ENCODE peak calls at places on chromosomes 7 and 10, in ten cellular contexts. One of them, this sample, is unnamed.

GRCh38 chr10:127736222-127736914 is 617 bp upstream of the FOXI2 start:
- DNase-seq in A549: no peak
- DNase-seq in hepatic stellate cell: no peak
- DNase-seq in non-pigmented ciliary epithelial cell: no peak
- DNase-seq in left lung: no peak
- DNase-seq in GM13977: no peak
- DNase-seq in stimulated activated CD4-positive, alpha-beta T cell treated with anti-CD3 and anti-CD28 coated beads, Interleukin-2, amount 100 ng/mL, for 24 hours: no peak
- DNase-seq in naive thymus-derived CD8-positive, alpha-beta T cell: no peak
- DNase-seq in prostate gland: no peak
- DNase-seq in activated CD4-positive, alpha-beta T cell treated with anti-CD3 and anti-CD28 coated beads, Interleukin-2, amount 10 ng/mL, durations not matched to agents 7 days and 5 days: no peak
- DNase-seq in this sample: no peak

GRCh38 chr7:134690614-134691504 is 44.2 kb downstream of the BPGM start:
- DNase-seq in stimulated activated CD4-positive, alpha-beta T cell treated with anti-CD3 and anti-CD28 coated beads, Interleukin-2, amount 100 ng/mL, for 24 hours: no peak
- DNase-seq in prostate gland: no peak
- DNase-seq in GM13977: no peak
- DNase-seq in activated CD4-positive, alpha-beta T cell treated with anti-CD3 and anti-CD28 coated beads, Interleukin-2, amount 10 ng/mL, durations not matched to agents 7 days and 5 days: no peak
- DNase-seq in naive thymus-derived CD8-positive, alpha-beta T cell: no peak
- DNase-seq in left lung: no peak
- DNase-seq in hepatic stellate cell: no peak
- DNase-seq in A549: no peak
- DNase-seq in non-pigmented ciliary epithelial cell: no peak
- DNase-seq in this sample: no peak

GRCh38 chr7:130734525-130735272 is 692 bp upstream of the KLF14 start:
- DNase-seq in naive thymus-derived CD8-positive, alpha-beta T cell: no peak
- DNase-seq in activated CD4-positive, alpha-beta T cell treated with anti-CD3 and anti-CD28 coated beads, Interleukin-2, amount 10 ng/mL, durations not matched to agents 7 days and 5 days: no peak
- DNase-seq in hepatic stellate cell: no peak
- DNase-seq in non-pigmented ciliary epithelial cell: no peak
- DNase-seq in A549: no peak
- DNase-seq in GM13977: peak; percentile 23
- DNase-seq in left lung: no peak
- DNase-seq in prostate gland: no peak
- DNase-seq in stimulated activated CD4-positive, alpha-beta T cell treated with anti-CD3 and anti-CD28 coated beads, Interleukin-2, amount 100 ng/mL, for 24 hours: no peak
- DNase-seq in this sample: no peak

GRCh38 chr10:103227416-103227815 is 18.3 kb upstream of the RPEL1 start:
- DNase-seq in prostate gland: no peak
- DNase-seq in activated CD4-positive, alpha-beta T cell treated with anti-CD3 and anti-CD28 coated beads, Interleukin-2, amount 10 ng/mL, durations not matched to agents 7 days and 5 days: no peak
- DNase-seq in stimulated activated CD4-positive, alpha-beta T cell treated with anti-CD3 and anti-CD28 coated beads, Interleukin-2, amount 100 ng/mL, for 24 hours: no peak
- DNase-seq in GM13977: no peak
- DNase-seq in hepatic stellate cell: no peak
- DNase-seq in left lung: no peak
- DNase-seq in A549: no peak
- DNase-seq in non-pigmented ciliary epithelial cell: no peak
- DNase-seq in naive thymus-derived CD8-positive, alpha-beta T cell: no peak
- DNase-seq in this sample: no peak

GRCh38 chr10:692682-693351 is 3.3 kb upstream of the DIP2C start:
- DNase-seq in A549: no peak
- DNase-seq in GM13977: no peak
- DNase-seq in prostate gland: no peak
- DNase-seq in stimulated activated CD4-positive, alpha-beta T cell treated with anti-CD3 and anti-CD28 coated beads, Interleukin-2, amount 100 ng/mL, for 24 hours: no peak
- DNase-seq in hepatic stellate cell: no peak
- DNase-seq in activated CD4-positive, alpha-beta T cell treated with anti-CD3 and anti-CD28 coated beads, Interleukin-2, amount 10 ng/mL, durations not matched to agents 7 days and 5 days: no peak
- DNase-seq in left lung: no peak
- DNase-seq in naive thymus-derived CD8-positive, alpha-beta T cell: no peak
- DNase-seq in non-pigmented ciliary epithelial cell: no peak
- DNase-seq in this sample: no peak

GRCh38 chr7:37320840-37321468 is 127.7 kb downstream of the ELMO1 start:
- DNase-seq in activated CD4-positive, alpha-beta T cell treated with anti-CD3 and anti-CD28 coated beads, Interleukin-2, amount 10 ng/mL, durations not matched to agents 7 days and 5 days: no peak
- DNase-seq in stimulated activated CD4-positive, alpha-beta T cell treated with anti-CD3 and anti-CD28 coated beads, Interleukin-2, amount 100 ng/mL, for 24 hours: no peak
- DNase-seq in hepatic stellate cell: no peak
- DNase-seq in non-pigmented ciliary epithelial cell: no peak
- DNase-seq in GM13977: no peak
- DNase-seq in prostate gland: no peak
- DNase-seq in A549: peak; percentile 25
- DNase-seq in left lung: no peak
- DNase-seq in naive thymus-derived CD8-positive, alpha-beta T cell: no peak
- DNase-seq in this sample: no peak

GRCh38 chr7:102044984-102045673 is 227.7 kb downstream of the CUX1 start:
- DNase-seq in non-pigmented ciliary epithelial cell: peak; percentile 34
- DNase-seq in hepatic stellate cell: peak; percentile 54
- DNase-seq in A549: no peak
- DNase-seq in left lung: peak; percentile 69
- DNase-seq in activated CD4-positive, alpha-beta T cell treated with anti-CD3 and anti-CD28 coated beads, Interleukin-2, amount 10 ng/mL, durations not matched to agents 7 days and 5 days: no peak
- DNase-seq in prostate gland: no peak
- DNase-seq in GM13977: no peak
- DNase-seq in naive thymus-derived CD8-positive, alpha-beta T cell: no peak
- DNase-seq in stimulated activated CD4-positive, alpha-beta T cell treated with anti-CD3 and anti-CD28 coated beads, Interleukin-2, amount 100 ng/mL, for 24 hours: no peak
- DNase-seq in this sample: peak; percentile 23

GRCh38 chr10:77500754-77501151 is 136.9 kb downstream of the KCNMA1 start:
- DNase-seq in non-pigmented ciliary epithelial cell: no peak
- DNase-seq in left lung: no peak
- DNase-seq in A549: no peak
- DNase-seq in prostate gland: no peak
- DNase-seq in hepatic stellate cell: no peak
- DNase-seq in activated CD4-positive, alpha-beta T cell treated with anti-CD3 and anti-CD28 coated beads, Interleukin-2, amount 10 ng/mL, durations not matched to agents 7 days and 5 days: no peak
- DNase-seq in naive thymus-derived CD8-positive, alpha-beta T cell: no peak
- DNase-seq in stimulated activated CD4-positive, alpha-beta T cell treated with anti-CD3 and anti-CD28 coated beads, Interleukin-2, amount 100 ng/mL, for 24 hours: no peak
- DNase-seq in GM13977: no peak
- DNase-seq in this sample: no peak

GRCh38 chr7:76372984-76373833 is 14.4 kb upstream of the YWHAG start:
- DNase-seq in stimulated activated CD4-positive, alpha-beta T cell treated with anti-CD3 and anti-CD28 coated beads, Interleukin-2, amount 100 ng/mL, for 24 hours: no peak
- DNase-seq in left lung: no peak
- DNase-seq in naive thymus-derived CD8-positive, alpha-beta T cell: no peak
- DNase-seq in hepatic stellate cell: no peak
- DNase-seq in prostate gland: no peak
- DNase-seq in activated CD4-positive, alpha-beta T cell treated with anti-CD3 and anti-CD28 coated beads, Interleukin-2, amount 10 ng/mL, durations not matched to agents 7 days and 5 days: no peak
- DNase-seq in A549: peak; percentile 86
- DNase-seq in GM13977: no peak
- DNase-seq in non-pigmented ciliary epithelial cell: peak; percentile 58
- DNase-seq in this sample: peak; percentile 31

This sample was measured in HTR-8/SVneo.